ENCODE peak calls at places on chromosomes 11 and 22, in five cellular contexts. I, A, C, U and N are unnamed samples.

GRCh38 chr11:64566042-64566914 is 24.7 kb upstream of the SLC22A12 start:
- DNase-seq in I (peak), A (peak), C (peak), U (peak), N (peak)

GRCh38 chr11:118623291-118623655 is 15.9 kb downstream of the PHLDB1 start:
- DNase-seq in I (no peak), A (peak), C (no peak), U (no peak), N (peak)

GRCh38 chr11:110046759-110047386 is 46.3 kb upstream of the ZC3H12C start:
- DNase-seq in I (no peak), A (no peak), C (no peak), U (no peak), N (no peak)

GRCh38 chr11:118343981-118344521 is at the start of gene CD3G:
- DNase-seq in I (no peak), A (no peak), C (no peak), U (peak), N (no peak)

GRCh38 chr11:120612363-120613263 is 101.1 kb downstream of the GRIK4 start:
- DNase-seq in I (peak), A (no peak), C (no peak), U (no peak), N (no peak)

GRCh38 chr11:132062541-132062940 is 692.1 kb downstream of the NTM start:
- DNase-seq in I (no peak), A (peak), C (no peak), U (no peak), N (no peak)

GRCh38 chr11:24253237-24253760 is 243.6 kb upstream of the LUZP2 start:
- DNase-seq in I (no peak), A (peak), C (no peak), U (no peak), N (no peak)

GRCh38 chr11:72548481-72548880 is 114.2 kb upstream of the CLPB start:
- DNase-seq in I (peak), A (no peak), C (no peak), U (no peak), N (no peak)

GRCh38 chr11:99277281-99277680 is 256.5 kb downstream of the CNTN5 start:
- DNase-seq in I (no peak), A (no peak), C (no peak), U (no peak), N (peak)

GRCh38 chr11:75507571-75507970 is 18.2 kb downstream of the GDPD5 start:
- DNase-seq in I (no peak), A (no peak), C (no peak), U (no peak), N (no peak)

GRCh38 chr11:87445002-87445401 is 407.3 kb downstream of the TMEM135 start:
- DNase-seq in I (peak), A (peak), C (peak), U (no peak), N (no peak)

GRCh38 chr11:68390315-68390714 is 70.2 kb upstream of the PPP6R3 start:
- DNase-seq in I (no peak), A (no peak), C (no peak), U (no peak), N (no peak)

GRCh38 chr22:42368379-42369249 is 63.6 kb downstream of the NFAM1 start:
- DNase-seq in I (no peak), A (no peak), C (no peak), U (peak), N (peak)

GRCh38 chr11:79487412-79487811 is 46.6 kb upstream of the TENM4 start:
- DNase-seq in I (no peak), A (no peak), C (no peak), U (no peak), N (no peak)

GRCh38 chr11:60950933-60951610 is 904 bp downstream of the SLC15A3 start:
- DNase-seq in I (no peak), A (no peak), C (no peak), U (no peak), N (no peak)

GRCh38 chr11:71342116-71342515 is 89.7 kb upstream of the SHANK2 start:
- DNase-seq in I (peak), A (no peak), C (no peak), U (no peak), N (no peak)

GRCh38 chr11:134561348-134561720 is 149.3 kb upstream of the B3GAT1 start:
- DNase-seq in I (no peak), A (no peak), C (no peak), U (no peak), N (no peak)

GRCh38 chr11:86803641-86804040 is 3.3 kb downstream of the PRSS23 start:
- DNase-seq in I (peak), A (no peak), C (no peak), U (no peak), N (no peak)

GRCh38 chr11:7020183-7020917 is at the start of the genes NLRP14 and ZNF214:
- DNase-seq in I (peak), A (peak), C (peak), U (no peak), N (peak)

GRCh38 chr11:102346456-102346747 is 612 bp upstream of the BIRC2 start:
- DNase-seq in I (no peak), A (peak), C (no peak), U (no peak), N (no peak)

GRCh38 chr22:47218671-47219070 is 456.2 kb downstream of the TBC1D22A start:
- DNase-seq in I (no peak), A (no peak), C (no peak), U (no peak), N (no peak)

GRCh38 chr11:17988465-17988864 is 24.4 kb downstream of the SERGEF start:
- DNase-seq in I (no peak), A (no peak), C (no peak), U (no peak), N (peak)

GRCh38 chr11:74696932-74697687 is 34.1 kb downstream of the CHRDL2 start:
- DNase-seq in I (peak), A (peak), C (peak), U (no peak), N (no peak)

GRCh38 chr11:125166347-125166841 is 1.8 kb downstream of the PKNOX2 start:
- DNase-seq in I (no peak), A (peak), C (no peak), U (no peak), N (no peak)

GRCh38 chr11:82942376-82942775 is 40.8 kb downstream of the DDIAS start:
- DNase-seq in I (no peak), A (no peak), C (no peak), U (no peak), N (no peak)

GRCh38 chr11:133403900-133404299 is 128.4 kb downstream of the OPCML start:
- DNase-seq in I (no peak), A (no peak), C (no peak), U (no peak), N (no peak)

GRCh38 chr22:19460036-19460435 is 12.5 kb upstream of the C22orf39 start:
- DNase-seq in I (no peak), A (no peak), C (no peak), U (no peak), N (no peak)

GRCh38 chr11:58024601-58025091 is 965 bp downstream of the OR9Q1 start:
- DNase-seq in I (peak), A (peak), C (peak), U (no peak), N (no peak)

GRCh38 chr11:110147965-110148709 is 54.9 kb downstream of the ZC3H12C start:
- DNase-seq in I (peak), A (peak), C (peak), U (no peak), N (no peak)